ENCODE peak calls at places on chromosomes 4 and X, in five cellular contexts. One of them, this sample, is unnamed.
A peak's percentile ranks its signal among the peaks of the same experiment; 100 is the strongest.

GRCh38 chr4:160835789-160836188 is 1328.0 kb downstream of the FSTL5 start:
- DNase-seq in aorta: peak; percentile 25
- DNase-seq in esophagus muscularis mucosa: no peak
- DNase-seq in GM12878: no peak
- DNase-seq in endothelial cell of umbilical vein: no peak
- DNase-seq in this sample: no peak

GRCh38 chrX:127459784-127460183 is 592.4 kb downstream of the ACTRT1 start:
- DNase-seq in aorta: no peak
- DNase-seq in esophagus muscularis mucosa: no peak
- DNase-seq in GM12878: no peak
- DNase-seq in endothelial cell of umbilical vein: no peak
- DNase-seq in this sample: peak; percentile 3

GRCh38 chr4:159400782-159401712 is 298.2 kb downstream of the RAPGEF2 start:
- DNase-seq in aorta: no peak
- DNase-seq in esophagus muscularis mucosa: no peak
- DNase-seq in GM12878: no peak
- DNase-seq in endothelial cell of umbilical vein: no peak
- DNase-seq in this sample: no peak

GRCh38 chrX:134548257-134548732 is 88.3 kb downstream of the HPRT1 start:
- DNase-seq in aorta: no peak
- DNase-seq in esophagus muscularis mucosa: no peak
- DNase-seq in GM12878: no peak
- DNase-seq in endothelial cell of umbilical vein: peak; percentile 53
- DNase-seq in this sample: no peak

GRCh38 chrX:148372925-148373324 is 127.5 kb upstream of the AFF2 start:
- DNase-seq in aorta: no peak
- DNase-seq in esophagus muscularis mucosa: no peak
- DNase-seq in GM12878: no peak
- DNase-seq in endothelial cell of umbilical vein: no peak
- DNase-seq in this sample: no peak

GRCh38 chrX:68409154-68409553 is 24.1 kb downstream of the OPHN1 start:
- DNase-seq in aorta: no peak
- DNase-seq in esophagus muscularis mucosa: no peak
- DNase-seq in GM12878: no peak
- DNase-seq in endothelial cell of umbilical vein: no peak
- DNase-seq in this sample: no peak

GRCh38 chrX:39958850-39959249 is 138.9 kb downstream of the BCOR start:
- DNase-seq in aorta: no peak
- DNase-seq in esophagus muscularis mucosa: no peak
- DNase-seq in GM12878: no peak
- DNase-seq in endothelial cell of umbilical vein: no peak
- DNase-seq in this sample: no peak

GRCh38 chr4:24228692-24229091 is 338.8 kb upstream of the PPARGC1A start:
- DNase-seq in aorta: no peak
- DNase-seq in esophagus muscularis mucosa: no peak
- DNase-seq in GM12878: no peak
- DNase-seq in endothelial cell of umbilical vein: no peak
- DNase-seq in this sample: no peak

GRCh38 chrX:22748093-22748999 is 251.4 kb upstream of the DDX53 start:
- DNase-seq in aorta: no peak
- DNase-seq in esophagus muscularis mucosa: no peak
- DNase-seq in GM12878: no peak
- DNase-seq in endothelial cell of umbilical vein: peak; percentile 46
- DNase-seq in this sample: peak; percentile 61

GRCh38 chr4:91212140-91212681 is 1085.0 kb downstream of the CCSER1 start:
- DNase-seq in aorta: no peak
- DNase-seq in esophagus muscularis mucosa: no peak
- DNase-seq in GM12878: no peak
- DNase-seq in endothelial cell of umbilical vein: no peak
- DNase-seq in this sample: no peak
- H3K36me3 ChIP-seq in aorta: no peaks in the 10 kb centered on the region
- H3K36me3 ChIP-seq in esophagus muscularis mucosa: no peaks in the 10 kb centered on the region
- H3K36me3 ChIP-seq in GM12878: no peaks in the 10 kb centered on the region
- H3K36me3 ChIP-seq in endothelial cell of umbilical vein: no peaks in the 10 kb centered on the region
- H3K36me3 ChIP-seq in this sample: no peaks in the 10 kb centered on the region

GRCh38 chr4:153403761-153404160 is 59.3 kb downstream of the MND1 start:
- DNase-seq in aorta: no peak
- DNase-seq in esophagus muscularis mucosa: no peak
- DNase-seq in GM12878: no peak
- DNase-seq in endothelial cell of umbilical vein: no peak
- DNase-seq in this sample: no peak
- H3K36me3 ChIP-seq in aorta: no peaks in the 10 kb centered on the region
- H3K36me3 ChIP-seq in esophagus muscularis mucosa: no peaks in the 10 kb centered on the region
- H3K36me3 ChIP-seq in GM12878: no peaks in the 10 kb centered on the region
- H3K36me3 ChIP-seq in endothelial cell of umbilical vein: no peaks in the 10 kb centered on the region
- H3K36me3 ChIP-seq in this sample: peaks cover 5% of the 10 kb centered on the region

GRCh38 chrX:52262195-52262546 is 77.5 kb downstream of the MAGED4 start:
- DNase-seq in aorta: no peak
- DNase-seq in esophagus muscularis mucosa: no peak
- DNase-seq in GM12878: no peak
- DNase-seq in endothelial cell of umbilical vein: no peak
- DNase-seq in this sample: peak; percentile 33
- H3K36me3 ChIP-seq in aorta: no peaks in the 10 kb centered on the region
- H3K36me3 ChIP-seq in esophagus muscularis mucosa: no peaks in the 10 kb centered on the region
- H3K36me3 ChIP-seq in GM12878: no peaks in the 10 kb centered on the region
- H3K36me3 ChIP-seq in endothelial cell of umbilical vein: no peaks in the 10 kb centered on the region
- H3K36me3 ChIP-seq in this sample: no peaks in the 10 kb centered on the region

DNA sequence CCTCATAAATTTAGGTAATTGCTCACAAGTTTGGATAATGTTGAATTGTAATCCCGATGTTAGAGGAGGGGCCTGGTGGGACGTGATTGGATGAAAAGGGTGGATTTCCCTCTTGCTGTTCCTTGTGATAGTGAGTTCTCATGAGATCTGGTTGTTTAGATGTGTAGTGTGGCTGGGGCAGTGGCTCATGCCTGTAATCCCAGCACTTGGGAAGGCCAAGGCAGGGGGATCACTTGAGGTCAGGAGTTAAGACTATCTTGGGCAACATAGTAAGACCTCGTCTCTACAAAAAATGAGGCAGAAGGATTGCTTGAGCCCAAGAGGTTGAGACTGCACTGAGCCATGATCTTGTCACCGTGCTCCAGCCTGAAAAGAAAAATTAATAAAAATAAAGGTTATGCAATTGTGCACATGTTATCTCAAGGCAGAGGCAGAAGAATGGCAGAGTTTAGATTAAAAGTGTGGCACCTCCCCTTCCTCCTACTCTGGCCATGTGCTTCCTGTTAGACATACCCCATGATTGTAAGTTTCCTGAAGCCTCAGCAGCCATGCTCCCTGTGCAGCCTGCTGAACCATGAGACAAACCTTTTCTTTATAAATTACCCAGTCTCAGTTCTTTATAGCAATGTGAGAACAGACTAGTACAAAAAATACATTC is 36.5 kb downstream of the ERVMER34-1 start:
- DNase-seq in aorta: no peak
- DNase-seq in esophagus muscularis mucosa: no peak
- DNase-seq in GM12878: no peak
- DNase-seq in endothelial cell of umbilical vein: peak; percentile 20
- DNase-seq in this sample: no peak
- H3K36me3 ChIP-seq in aorta: no peaks in the 10 kb centered on the region
- H3K36me3 ChIP-seq in esophagus muscularis mucosa: no peaks in the 10 kb centered on the region
- H3K36me3 ChIP-seq in GM12878: peaks cover 34% of the 10 kb centered on the region
- H3K36me3 ChIP-seq in endothelial cell of umbilical vein: peaks cover 10% of the 10 kb centered on the region
- H3K36me3 ChIP-seq in this sample: peaks cover 32% of the 10 kb centered on the region

DNA sequence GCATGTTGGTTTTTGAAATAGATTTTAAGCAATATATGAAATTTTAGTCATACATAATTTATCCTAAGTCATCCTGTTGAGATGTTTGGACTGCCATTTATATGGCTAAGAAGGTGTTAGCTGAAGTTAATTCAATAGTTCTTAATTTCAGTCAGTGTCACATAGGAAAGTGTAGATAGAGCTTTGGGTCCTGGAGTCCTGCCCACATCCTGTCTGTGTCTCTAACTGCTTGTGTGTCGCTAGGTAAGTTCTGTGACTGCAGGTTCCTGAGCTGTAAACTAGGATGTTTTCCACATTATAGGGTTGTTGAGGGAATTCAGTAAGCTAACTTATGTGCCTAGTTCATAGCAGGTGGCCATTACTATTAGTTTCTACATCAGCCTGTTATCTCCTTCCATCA is 20.7 kb downstream of the OFD1 start:
- DNase-seq in aorta: no peak
- DNase-seq in esophagus muscularis mucosa: no peak
- DNase-seq in GM12878: no peak
- DNase-seq in endothelial cell of umbilical vein: no peak
- DNase-seq in this sample: no peak
- H3K36me3 ChIP-seq in aorta: peaks cover 2% of the 10 kb centered on the region
- H3K36me3 ChIP-seq in esophagus muscularis mucosa: no peaks in the 10 kb centered on the region
- H3K36me3 ChIP-seq in GM12878: peaks cover 5% of the 10 kb centered on the region
- H3K36me3 ChIP-seq in endothelial cell of umbilical vein: no peaks in the 10 kb centered on the region
- H3K36me3 ChIP-seq in this sample: peaks cover 22% of the 10 kb centered on the region

DNA sequence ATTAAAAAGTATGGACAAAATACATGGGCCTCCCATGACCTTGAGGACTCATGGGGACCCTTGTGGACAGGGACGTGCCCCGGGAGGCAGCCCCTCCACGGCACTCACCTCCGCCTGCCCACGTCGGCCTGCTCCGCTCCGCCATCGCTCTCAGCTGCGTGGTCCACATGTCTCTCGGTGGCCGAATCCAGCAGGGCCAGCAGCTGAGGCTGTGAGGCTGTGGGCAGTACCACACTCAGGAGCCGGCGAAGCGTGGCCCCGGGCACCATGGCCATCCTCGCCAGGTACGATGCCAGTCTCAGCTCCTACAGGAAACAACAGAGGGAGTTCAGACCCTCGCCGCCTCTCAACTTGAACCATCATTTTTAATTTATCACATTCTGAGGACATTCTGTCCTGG is 140.0 kb downstream of the EVC2 start:
- DNase-seq in aorta: no peak
- DNase-seq in esophagus muscularis mucosa: peak; percentile 79
- DNase-seq in GM12878: no peak
- DNase-seq in endothelial cell of umbilical vein: no peak
- DNase-seq in this sample: no peak
- H3K36me3 ChIP-seq in aorta: peaks cover 2% of the 10 kb centered on the region
- H3K36me3 ChIP-seq in esophagus muscularis mucosa: peaks cover 8% of the 10 kb centered on the region
- H3K36me3 ChIP-seq in GM12878: no peaks in the 10 kb centered on the region
- H3K36me3 ChIP-seq in endothelial cell of umbilical vein: no peaks in the 10 kb centered on the region
- H3K36me3 ChIP-seq in this sample: no peaks in the 10 kb centered on the region

DNA sequence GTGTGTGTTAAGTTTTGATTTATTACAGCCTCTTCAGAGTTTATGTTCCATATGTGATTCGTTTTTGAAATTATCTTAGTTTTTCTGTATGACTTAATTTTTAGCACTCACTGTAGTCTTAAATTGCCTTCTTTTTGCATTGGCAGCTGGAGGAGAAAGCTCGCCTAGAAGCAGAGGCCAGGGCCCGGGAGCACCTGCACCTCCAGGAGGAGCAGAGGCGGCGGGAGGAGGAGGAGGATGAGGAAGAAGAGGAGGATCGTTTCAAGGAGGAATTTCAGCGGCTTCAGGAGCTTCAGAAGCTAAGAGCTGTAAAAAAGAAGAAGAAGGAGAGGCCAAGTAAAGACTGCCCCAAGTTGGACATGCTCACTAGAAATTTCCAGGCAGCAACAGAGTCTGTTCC is 56.6 kb downstream of the TNIP2 start:
- DNase-seq in aorta: peak; percentile 46
- DNase-seq in esophagus muscularis mucosa: no peak
- DNase-seq in GM12878: no peak
- DNase-seq in endothelial cell of umbilical vein: no peak
- DNase-seq in this sample: no peak
- H3K36me3 ChIP-seq in aorta: peaks cover 4% of the 10 kb centered on the region
- H3K36me3 ChIP-seq in esophagus muscularis mucosa: peaks cover 71% of the 10 kb centered on the region
- H3K36me3 ChIP-seq in GM12878: peaks cover 28% of the 10 kb centered on the region
- H3K36me3 ChIP-seq in endothelial cell of umbilical vein: peaks cover 5% of the 10 kb centered on the region
- H3K36me3 ChIP-seq in this sample: peaks cover 97% of the 10 kb centered on the region

GRCh38 chr4:27016551-27016950 is 155.9 kb downstream of the STIM2 start:
- DNase-seq in aorta: no peak
- DNase-seq in esophagus muscularis mucosa: no peak
- DNase-seq in GM12878: no peak
- DNase-seq in endothelial cell of umbilical vein: no peak
- DNase-seq in this sample: no peak
- H3K36me3 ChIP-seq in aorta: peaks cover 3% of the 10 kb centered on the region
- H3K36me3 ChIP-seq in esophagus muscularis mucosa: peaks cover 6% of the 10 kb centered on the region
- H3K36me3 ChIP-seq in GM12878: peaks cover 7% of the 10 kb centered on the region
- H3K36me3 ChIP-seq in endothelial cell of umbilical vein: no peaks in the 10 kb centered on the region
- H3K36me3 ChIP-seq in this sample: peaks cover 11% of the 10 kb centered on the region